ENCODE peak calls at places on chromosomes 16 and 17, in four cellular contexts. E, N, Z and R are unnamed samples.

GRCh38 chr17:5237541-5238016 is 2.9 kb upstream of the SCIMP start:
- DNase-seq in E (peak), N (peak), Z (peak), R (peak)

GRCh38 chr17:48997103-48997826 is at the start of gene IGF2BP1:
- DNase-seq in E (peak), N (no peak), Z (peak), R (peak)

GRCh38 chr17:34596897-34597296 is 17.5 kb downstream of the TMEM132E start:
- DNase-seq in E (no peak), N (no peak), Z (no peak), R (no peak)

GRCh38 chr17:57782051-57782490 is 37.0 kb upstream of the CCDC182 start:
- DNase-seq in E (peak), N (no peak), Z (peak), R (no peak)

GRCh38 chr16:46830417-46830901 is 521 bp downstream of the C16orf87 start:
- DNase-seq in E (peak), N (peak), Z (peak), R (no peak)

GRCh38 chr16:55292491-55292890 is 31.5 kb upstream of the IRX6 start:
- DNase-seq in E (no peak), N (no peak), Z (peak), R (no peak)

GRCh38 chr16:80804451-80805383 is at the start of gene CDYL2:
- DNase-seq in E (peak), N (peak), Z (peak), R (no peak)

GRCh38 chr16:53950677-53951076 is 246.7 kb downstream of the FTO start:
- DNase-seq in E (no peak), N (no peak), Z (no peak), R (no peak)

GRCh38 chr16:3097266-3097665 is 1.8 kb downstream of the ZSCAN10 start:
- DNase-seq in E (no peak), N (no peak), Z (peak), R (no peak)

GRCh38 chr17:47192549-47192948 is 3.5 kb upstream of the CDC27 start:
- DNase-seq in E (no peak), N (no peak), Z (no peak), R (no peak)

GRCh38 chr17:77827039-77827438 is 131.5 kb upstream of the TNRC6C start:
- DNase-seq in E (no peak), N (no peak), Z (no peak), R (no peak)

GRCh38 chr16:31129568-31130335 is 5.8 kb downstream of the PRSS8 start:
- DNase-seq in E (peak), N (peak), Z (no peak), R (peak)

GRCh38 chr16:83720981-83721380 is 86.8 kb upstream of the HSBP1 start:
- DNase-seq in E (no peak), N (no peak), Z (no peak), R (no peak)

GRCh38 chr16:10635367-10636021 is 55.1 kb upstream of the EMP2 start:
- DNase-seq in E (no peak), N (no peak), Z (no peak), R (no peak)

GRCh38 chr17:40433551-40434384 is 9.5 kb upstream of the IGFBP4 start:
- DNase-seq in E (no peak), N (no peak), Z (peak), R (no peak)

GRCh38 chr17:77889135-77889505 is 69.4 kb upstream of the TNRC6C start:
- DNase-seq in E (no peak), N (no peak), Z (no peak), R (no peak)

GRCh38 chr17:65703891-65704290 is 142.4 kb upstream of the AXIN2 start:
- DNase-seq in E (no peak), N (no peak), Z (no peak), R (no peak)

GRCh38 chr17:8871081-8871581 is 3.7 kb upstream of the PIK3R6 start:
- DNase-seq in E (no peak), N (no peak), Z (no peak), R (no peak)

GRCh38 chr16:4273858-4274291 is 1.1 kb upstream of the TFAP4 start:
- DNase-seq in E (peak), N (peak), Z (peak), R (peak)

GRCh38 chr17:46832945-46833839 is 14.7 kb upstream of the WNT3 start:
- DNase-seq in E (peak), N (no peak), Z (no peak), R (no peak)

GRCh38 chr17:66990047-66990446 is 25.5 kb downstream of the CACNG4 start:
- DNase-seq in E (no peak), N (no peak), Z (no peak), R (no peak)

GRCh38 chr17:38746004-38746892 is 1.9 kb downstream of the PCGF2 start:
- DNase-seq in E (no peak), N (no peak), Z (peak), R (no peak)

GRCh38 chr17:81513669-81514484 is 1.3 kb upstream of the ACTG1 start:
- DNase-seq in E (peak), N (peak), Z (peak), R (peak)

GRCh38 chr17:58120195-58120822 is 27.9 kb upstream of the OR4D1 start:
- DNase-seq in E (peak), N (peak), Z (peak), R (no peak)

GRCh38 chr16:3022697-3023414 is 886 bp downstream of the HCFC1R1 start:
- DNase-seq in E (peak), N (no peak), Z (no peak), R (no peak)

GRCh38 chr17:52124993-52125392 is 33.5 kb downstream of the CA10 start:
- DNase-seq in E (no peak), N (no peak), Z (no peak), R (no peak)

GRCh38 chr16:57612494-57612893 is 15.9 kb upstream of the ADGRG1 start:
- DNase-seq in E (no peak), N (no peak), Z (no peak), R (no peak)

GRCh38 chr17:76123749-76124581 is 17.1 kb downstream of the FOXJ1 start:
- DNase-seq in E (no peak), N (no peak), Z (no peak), R (no peak)

GRCh38 chr17:76123127-76123499 is 17.9 kb downstream of the FOXJ1 start:
- DNase-seq in E (no peak), N (no peak), Z (no peak), R (no peak)

GRCh38 chr17:76122411-76123126 is 18.5 kb downstream of the FOXJ1 start:
- DNase-seq in E (no peak), N (no peak), Z (no peak), R (no peak)

GRCh38 chr17:76120658-76121008 is 17.0 kb upstream of the EXOC7 start:
- DNase-seq in E (no peak), N (no peak), Z (no peak), R (no peak)

DNA sequence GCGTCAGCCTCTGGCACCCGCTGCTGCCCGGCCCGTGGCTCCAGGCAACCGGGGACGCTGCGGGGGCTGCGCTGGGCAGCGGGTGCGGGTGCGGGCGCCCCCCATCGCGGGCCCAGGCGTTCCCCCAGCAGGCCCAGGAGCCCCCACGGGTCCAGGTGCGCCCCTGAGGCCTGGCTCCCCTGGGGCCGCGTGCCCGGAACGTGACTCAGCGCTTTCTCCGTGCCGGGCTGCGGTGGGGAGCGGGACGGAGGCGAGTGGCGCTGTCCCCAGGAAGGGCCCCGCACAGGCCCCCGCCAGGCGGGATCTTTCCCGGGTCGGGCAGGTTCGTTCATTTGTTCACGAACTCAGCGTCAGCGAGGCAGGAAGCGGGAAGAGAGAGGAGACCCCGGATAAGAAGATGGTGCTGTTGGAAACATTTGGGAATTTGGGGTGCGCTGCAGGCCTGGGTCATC is 18.4 kb upstream of the EXOC7 start:
- DNase-seq in E (peak), N (no peak), Z (peak), R (no peak)
- H3K27ac ChIP-seq in E (no peak), N (no peak), Z (no peak), R (no peak)

GRCh38 chr17:43832168-43832975 is 574 bp downstream of the MPP3 start:
- DNase-seq in E (peak), N (peak), Z (peak), R (no peak)

GRCh38 chr17:43830510-43831145 is 2.3 kb downstream of the MPP3 start:
- DNase-seq in E (no peak), N (no peak), Z (no peak), R (no peak)

GRCh38 chr17:43831633-43832032 is 1.3 kb downstream of the MPP3 start:
- DNase-seq in E (no peak), N (no peak), Z (no peak), R (no peak)

GRCh38 chr17:43834106-43834505 is 1.2 kb upstream of the MPP3 start:
- DNase-seq in E (peak), N (no peak), Z (no peak), R (no peak)

DNA sequence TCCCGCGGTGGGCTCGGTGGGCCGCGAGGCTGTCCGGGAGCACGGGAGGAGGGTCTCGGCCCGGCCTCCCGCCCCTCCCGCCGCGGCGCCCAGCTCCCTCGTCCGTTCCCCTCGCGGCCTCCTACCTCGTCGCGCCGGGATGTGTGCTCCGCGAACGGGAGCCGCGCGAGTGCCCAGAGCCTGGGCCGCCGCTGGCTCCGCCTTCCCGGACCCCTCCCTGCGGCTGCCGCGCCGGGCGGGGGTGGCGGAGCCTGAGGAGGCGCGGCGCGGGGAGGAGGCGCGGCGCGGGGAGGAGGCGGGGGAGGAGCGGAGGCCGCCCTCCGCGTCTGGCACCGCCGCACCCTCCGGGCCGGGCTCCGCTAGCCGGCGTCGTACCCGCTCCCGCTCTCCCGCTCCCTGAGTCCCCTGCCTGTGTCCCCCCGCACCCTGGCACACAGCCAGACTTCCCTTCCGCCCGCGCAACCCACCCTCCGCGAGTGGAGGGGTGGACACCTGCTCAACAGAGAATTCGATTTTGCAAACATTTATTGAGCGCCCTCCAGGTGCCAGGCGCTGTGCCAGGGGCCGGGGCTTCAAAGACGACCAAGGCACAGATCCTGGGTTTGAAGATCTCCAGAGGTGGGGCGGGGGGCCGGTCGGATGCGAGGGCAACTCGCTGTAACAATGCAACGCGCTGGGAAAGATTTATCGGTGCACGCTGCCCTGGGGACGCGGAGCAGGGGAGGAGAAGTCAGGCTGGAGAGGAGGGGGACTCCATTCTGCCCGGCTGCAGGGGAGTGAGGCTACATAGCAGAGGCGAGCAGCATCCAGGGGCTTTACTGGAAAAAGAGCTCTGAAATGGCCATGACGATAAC is at the start of gene MPP3:
- DNase-seq in E (peak), N (peak), Z (peak), R (no peak)
- H3K27ac ChIP-seq in E (no peak), N (peak), Z (no peak), R (peak)

GRCh38 chr17:63433746-63434591 is 12.1 kb downstream of the CYB561 start:
- DNase-seq in E (peak), N (peak), Z (no peak), R (peak)
- H3K27ac ChIP-seq in E (no peak), N (peak), Z (no peak), R (peak)

DNA sequence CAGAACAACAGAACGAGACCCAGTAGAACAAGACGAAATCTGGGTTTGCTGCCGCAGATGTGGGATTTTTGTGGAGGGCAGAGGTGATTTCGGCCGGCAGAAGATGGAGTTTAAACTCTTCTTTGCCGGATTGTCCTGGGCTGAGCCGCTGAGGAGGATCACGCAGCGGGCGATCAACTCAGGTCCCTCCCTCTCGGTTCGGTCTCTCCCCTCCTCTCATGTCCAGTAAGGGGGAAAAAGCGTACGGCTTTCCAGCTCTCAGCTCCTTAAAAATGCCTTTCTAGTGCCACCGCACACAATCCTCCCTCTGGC is 2.5 kb downstream of the PHF12 start:
- DNase-seq in E (no peak), N (no peak), Z (peak), R (no peak)
- H3K27ac ChIP-seq in E (peak), N (peak), Z (peak), R (peak)

GRCh38 chr16:23152386-23153178 is 3.3 kb upstream of the USP31 start:
- DNase-seq in E (no peak), N (no peak), Z (no peak), R (no peak)
- H3K27ac ChIP-seq in E (no peak), N (no peak), Z (no peak), R (no peak)

DNA sequence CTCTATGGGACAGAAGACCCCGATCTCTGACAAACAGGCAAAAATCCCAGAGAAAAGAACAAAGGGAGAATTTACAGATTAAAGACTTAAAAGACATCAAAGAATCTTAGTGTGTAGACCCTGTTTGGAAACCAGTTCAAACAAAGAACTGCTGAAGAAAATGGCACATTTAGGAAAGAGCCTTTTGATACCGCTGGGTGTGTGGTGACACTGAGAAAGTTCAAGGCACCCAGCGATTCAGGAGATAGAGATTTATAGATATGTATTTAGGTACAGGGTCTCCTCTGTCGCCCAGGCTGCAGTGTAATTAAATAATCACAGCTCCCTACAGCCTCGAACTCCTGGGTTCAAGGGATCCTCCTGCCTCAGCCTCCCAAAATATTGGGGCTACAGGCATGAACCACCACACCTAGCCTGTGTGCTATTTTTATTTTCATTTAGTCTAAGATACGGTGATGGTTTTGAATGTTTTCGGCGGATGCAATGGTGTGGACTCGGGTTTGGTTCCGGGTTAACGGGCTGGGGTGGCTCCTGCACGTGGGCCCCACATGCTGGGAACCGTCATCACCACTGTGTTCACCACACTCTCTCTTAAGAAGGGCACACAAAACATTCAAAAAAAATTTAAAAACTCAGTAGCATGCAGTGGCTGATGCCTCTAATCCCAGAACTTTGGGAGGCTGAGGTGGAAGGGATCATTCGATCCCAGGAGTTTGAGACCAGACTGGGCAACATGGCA is 114.0 kb downstream of the ZNF778 start:
- DNase-seq in E (no peak), N (no peak), Z (no peak), R (no peak)
- H3K27ac ChIP-seq in E (no peak), N (no peak), Z (peak), R (peak)